ENCODE peak calls at places on chromosome 5, in eight cellular contexts. One of them, this sample, is unnamed.

GRCh38 chr5:2756211-2756746 is 4.8 kb upstream of the IRX2 start:
- DNase-seq in Ammon's horn: no peak
- DNase-seq in stimulated activated CD4-positive, alpha-beta T cell treated with anti-CD3 and anti-CD28 coated beads, Interleukin-4, amount 100 ng/mL, for 1 hour: no peak
- DNase-seq in lung: peak
- DNase-seq in IMR-90: peak
- DNase-seq in AML-193: no peak
- DNase-seq in GM23338: peak
- DNase-seq in AG09319: peak
- DNase-seq in this sample: peak

GRCh38 chr5:167573274-167574127 is 717.9 kb upstream of the WWC1 start:
- DNase-seq in AG09319: no peak
- DNase-seq in IMR-90: peak
- DNase-seq in AML-193: no peak
- DNase-seq in Ammon's horn: peak
- DNase-seq in lung: no peak
- DNase-seq in stimulated activated CD4-positive, alpha-beta T cell treated with anti-CD3 and anti-CD28 coated beads, Interleukin-4, amount 100 ng/mL, for 1 hour: no peak
- DNase-seq in GM23338: peak
- DNase-seq in this sample: no peak

GRCh38 chr5:84870369-84870768 is 485.7 kb upstream of the EDIL3 start:
- DNase-seq in AML-193: no peak
- DNase-seq in Ammon's horn: no peak
- DNase-seq in IMR-90: no peak
- DNase-seq in stimulated activated CD4-positive, alpha-beta T cell treated with anti-CD3 and anti-CD28 coated beads, Interleukin-4, amount 100 ng/mL, for 1 hour: no peak
- DNase-seq in lung: no peak
- DNase-seq in GM23338: no peak
- DNase-seq in AG09319: no peak
- DNase-seq in this sample: no peak

GRCh38 chr5:66958984-66959641 is 237.5 kb downstream of the CD180 start:
- DNase-seq in lung: peak
- DNase-seq in IMR-90: peak
- DNase-seq in AG09319: no peak
- DNase-seq in GM23338: peak
- DNase-seq in Ammon's horn: peak
- DNase-seq in stimulated activated CD4-positive, alpha-beta T cell treated with anti-CD3 and anti-CD28 coated beads, Interleukin-4, amount 100 ng/mL, for 1 hour: no peak
- DNase-seq in AML-193: no peak
- DNase-seq in this sample: no peak

GRCh38 chr5:139709587-139710369 is 61.6 kb downstream of the CXXC5 start:
- DNase-seq in IMR-90: no peak
- DNase-seq in AML-193: no peak
- DNase-seq in AG09319: no peak
- DNase-seq in stimulated activated CD4-positive, alpha-beta T cell treated with anti-CD3 and anti-CD28 coated beads, Interleukin-4, amount 100 ng/mL, for 1 hour: peak
- DNase-seq in lung: no peak
- DNase-seq in GM23338: peak
- DNase-seq in Ammon's horn: peak
- DNase-seq in this sample: no peak

GRCh38 chr5:171310816-171311697 is 2.0 kb downstream of the TLX3 start:
- DNase-seq in Ammon's horn: no peak
- DNase-seq in AML-193: no peak
- DNase-seq in GM23338: peak
- DNase-seq in lung: no peak
- DNase-seq in stimulated activated CD4-positive, alpha-beta T cell treated with anti-CD3 and anti-CD28 coated beads, Interleukin-4, amount 100 ng/mL, for 1 hour: no peak
- DNase-seq in IMR-90: peak
- DNase-seq in AG09319: no peak
- DNase-seq in this sample: no peak

GRCh38 chr5:136062563-136063274 is 33.9 kb downstream of the TGFBI start:
- DNase-seq in GM23338: peak
- DNase-seq in AML-193: peak
- DNase-seq in IMR-90: peak
- DNase-seq in lung: no peak
- DNase-seq in Ammon's horn: no peak
- DNase-seq in AG09319: no peak
- DNase-seq in stimulated activated CD4-positive, alpha-beta T cell treated with anti-CD3 and anti-CD28 coated beads, Interleukin-4, amount 100 ng/mL, for 1 hour: no peak
- DNase-seq in this sample: no peak

GRCh38 chr5:82639393-82640144 is 361.4 kb upstream of the RPS23 start:
- DNase-seq in AG09319: peak
- DNase-seq in IMR-90: peak
- DNase-seq in AML-193: no peak
- DNase-seq in stimulated activated CD4-positive, alpha-beta T cell treated with anti-CD3 and anti-CD28 coated beads, Interleukin-4, amount 100 ng/mL, for 1 hour: no peak
- DNase-seq in Ammon's horn: no peak
- DNase-seq in GM23338: no peak
- DNase-seq in lung: no peak
- DNase-seq in this sample: no peak

GRCh38 chr5:177509361-177509951 is at the start of gene DOK3:
- DNase-seq in GM23338: peak
- DNase-seq in stimulated activated CD4-positive, alpha-beta T cell treated with anti-CD3 and anti-CD28 coated beads, Interleukin-4, amount 100 ng/mL, for 1 hour: no peak
- DNase-seq in AML-193: peak
- DNase-seq in Ammon's horn: peak
- DNase-seq in AG09319: no peak
- DNase-seq in IMR-90: no peak
- DNase-seq in lung: peak
- DNase-seq in this sample: no peak

GRCh38 chr5:41143124-41143523 is 70.2 kb downstream of the C6 start:
- DNase-seq in stimulated activated CD4-positive, alpha-beta T cell treated with anti-CD3 and anti-CD28 coated beads, Interleukin-4, amount 100 ng/mL, for 1 hour: no peak
- DNase-seq in AG09319: no peak
- DNase-seq in lung: no peak
- DNase-seq in AML-193: no peak
- DNase-seq in IMR-90: no peak
- DNase-seq in Ammon's horn: no peak
- DNase-seq in GM23338: peak
- DNase-seq in this sample: no peak

GRCh38 chr5:16712178-16712577 is 95.4 kb upstream of the RETREG1 start:
- DNase-seq in IMR-90: no peak
- DNase-seq in AG09319: no peak
- DNase-seq in GM23338: no peak
- DNase-seq in lung: no peak
- DNase-seq in AML-193: no peak
- DNase-seq in stimulated activated CD4-positive, alpha-beta T cell treated with anti-CD3 and anti-CD28 coated beads, Interleukin-4, amount 100 ng/mL, for 1 hour: no peak
- DNase-seq in Ammon's horn: peak
- DNase-seq in this sample: no peak

GRCh38 chr5:126526493-126526892 is 68.5 kb downstream of the ALDH7A1 start:
- DNase-seq in AG09319: no peak
- DNase-seq in stimulated activated CD4-positive, alpha-beta T cell treated with anti-CD3 and anti-CD28 coated beads, Interleukin-4, amount 100 ng/mL, for 1 hour: no peak
- DNase-seq in AML-193: no peak
- DNase-seq in lung: no peak
- DNase-seq in Ammon's horn: no peak
- DNase-seq in IMR-90: no peak
- DNase-seq in GM23338: no peak
- DNase-seq in this sample: no peak

GRCh38 chr5:170184007-170184687 is 48.6 kb upstream of the C5orf58 start:
- DNase-seq in GM23338: peak
- DNase-seq in lung: peak
- DNase-seq in AG09319: no peak
- DNase-seq in AML-193: peak
- DNase-seq in Ammon's horn: peak
- DNase-seq in stimulated activated CD4-positive, alpha-beta T cell treated with anti-CD3 and anti-CD28 coated beads, Interleukin-4, amount 100 ng/mL, for 1 hour: peak
- DNase-seq in IMR-90: peak
- DNase-seq in this sample: no peak

GRCh38 chr5:57012511-57012910 is 60.6 kb upstream of the MIER3 start:
- DNase-seq in AG09319: no peak
- DNase-seq in IMR-90: no peak
- DNase-seq in lung: no peak
- DNase-seq in GM23338: no peak
- DNase-seq in Ammon's horn: no peak
- DNase-seq in stimulated activated CD4-positive, alpha-beta T cell treated with anti-CD3 and anti-CD28 coated beads, Interleukin-4, amount 100 ng/mL, for 1 hour: no peak
- DNase-seq in AML-193: no peak
- DNase-seq in this sample: peak